ENCODE peak calls at places on chromosomes 2 and 18, in four cellular contexts. K is kidney epithelial cell; W is activated CD8-positive, alpha-beta T cell treated with anti-CD3 and anti-CD28 coated beads, Interleukin-2, amount 10 ng/mL, durations not matched to agents 7 days and 5 days; X is neural progenitor cell. J is an unnamed sample.

GRCh38 chr2:35410431-35411061 is 945.0 kb upstream of the CRIM1 start:
- DNase-seq in K (peak), W (peak), X (peak), J (peak)

GRCh38 chr2:153667475-153667874 is 188.9 kb upstream of the RPRM start:
- DNase-seq in X (no peak), W (no peak), K (no peak), J (no peak)

GRCh38 chr18:54217624-54218023 is 6.8 kb downstream of the MBD2 start:
- DNase-seq in W (no peak), K (no peak), X (no peak), J (no peak)

GRCh38 chr2:64288321-64288931 is 144.2 kb upstream of the PELI1 start:
- DNase-seq in W (no peak), K (no peak), X (no peak), J (no peak)

GRCh38 chr2:64644240-64645013 is 9.3 kb downstream of the SERTAD2 start:
- DNase-seq in K (no peak), W (peak), X (peak), J (peak)

GRCh38 chr2:142675398-142675797 is 202.1 kb upstream of the KYNU start:
- DNase-seq in X (no peak), W (no peak), K (no peak), J (no peak)

GRCh38 chr2:217515615-217516309 is 487.0 kb downstream of the TNS1 start:
- DNase-seq in W (no peak), X (no peak), K (no peak), J (no peak)

GRCh38 chr2:117979911-117980341 is 33.9 kb downstream of the CCDC93 start:
- DNase-seq in W (no peak), K (no peak), X (no peak), J (no peak)

GRCh38 chr18:8967573-8967972 is 134.9 kb upstream of the NDUFV2 start:
- DNase-seq in K (no peak), W (no peak), X (no peak), J (no peak)

GRCh38 chr2:58540680-58541079 is 299.6 kb upstream of the FANCL start:
- DNase-seq in K (no peak), W (no peak), X (peak), J (no peak)

GRCh38 chr18:68919900-68920299 is 122.0 kb downstream of the CCDC102B start:
- DNase-seq in X (no peak), K (no peak), W (no peak), J (no peak)

GRCh38 chr18:72542993-72543361 is 1.2 kb downstream of the CBLN2 start:
- DNase-seq in W (no peak), X (peak), K (no peak), J (no peak)

GRCh38 chr2:8172661-8173060 is 509.2 kb upstream of the ID2 start:
- DNase-seq in W (no peak), X (no peak), K (no peak), J (no peak)

GRCh38 chr2:196957881-196958525 is 31.5 kb upstream of the PGAP1 start:
- DNase-seq in K (no peak), X (peak), W (no peak), J (no peak)

GRCh38 chr2:181106229-181106628 is 125.8 kb downstream of the UBE2E3 start:
- DNase-seq in W (no peak), K (no peak), X (peak), J (no peak)

GRCh38 chr2:164719996-164720941 is 99.0 kb upstream of the GRB14 start:
- DNase-seq in W (no peak), K (peak), X (no peak), J (no peak)

J was measured in DND-41.